ENCODE peak calls at places on chromosomes 2 and 18, in five cellular contexts. One of them, this sample, is unnamed.

GRCh38 chr2:42693013-42693575 is 70.8 kb downstream of the OXER1 start:
- DNase-seq in activated T-cell treated with anti-CD3 and anti-CD28 coated beads for 48 hours: no peak
- DNase-seq in midbrain: no peak
- DNase-seq in HCEC 1CT: no peak
- DNase-seq in stimulated activated CD4-positive, alpha-beta T cell treated with anti-CD3 and anti-CD28 coated beads, Interleukin-15, amount 100 ng/mL, for 1 hour: no peak
- DNase-seq in this sample: no peak

GRCh38 chr18:40470753-40471152 is 1484.3 kb upstream of the PIK3C3 start:
- DNase-seq in activated T-cell treated with anti-CD3 and anti-CD28 coated beads for 48 hours: no peak
- DNase-seq in midbrain: no peak
- DNase-seq in HCEC 1CT: no peak
- DNase-seq in stimulated activated CD4-positive, alpha-beta T cell treated with anti-CD3 and anti-CD28 coated beads, Interleukin-15, amount 100 ng/mL, for 1 hour: no peak
- DNase-seq in this sample: no peak

GRCh38 chr18:8868779-8869415 is 163.5 kb downstream of the MTCL1 start:
- DNase-seq in activated T-cell treated with anti-CD3 and anti-CD28 coated beads for 48 hours: no peak
- DNase-seq in midbrain: no peak
- DNase-seq in HCEC 1CT: no peak
- DNase-seq in stimulated activated CD4-positive, alpha-beta T cell treated with anti-CD3 and anti-CD28 coated beads, Interleukin-15, amount 100 ng/mL, for 1 hour: no peak
- DNase-seq in this sample: no peak

GRCh38 chr2:235594041-235594440 is 100.2 kb downstream of the AGAP1 start:
- DNase-seq in activated T-cell treated with anti-CD3 and anti-CD28 coated beads for 48 hours: no peak
- DNase-seq in midbrain: peak; percentile 76
- DNase-seq in HCEC 1CT: peak; percentile 89
- DNase-seq in stimulated activated CD4-positive, alpha-beta T cell treated with anti-CD3 and anti-CD28 coated beads, Interleukin-15, amount 100 ng/mL, for 1 hour: no peak
- DNase-seq in this sample: peak; percentile 87

GRCh38 chr2:46872876-46873631 is 42.6 kb downstream of the MCFD2 start:
- DNase-seq in activated T-cell treated with anti-CD3 and anti-CD28 coated beads for 48 hours: no peak
- DNase-seq in midbrain: no peak
- DNase-seq in HCEC 1CT: no peak
- DNase-seq in stimulated activated CD4-positive, alpha-beta T cell treated with anti-CD3 and anti-CD28 coated beads, Interleukin-15, amount 100 ng/mL, for 1 hour: no peak
- DNase-seq in this sample: no peak

GRCh38 chr18:58315739-58316215 is 271.8 kb downstream of the NEDD4L start:
- DNase-seq in activated T-cell treated with anti-CD3 and anti-CD28 coated beads for 48 hours: no peak
- DNase-seq in midbrain: no peak
- DNase-seq in HCEC 1CT: no peak
- DNase-seq in stimulated activated CD4-positive, alpha-beta T cell treated with anti-CD3 and anti-CD28 coated beads, Interleukin-15, amount 100 ng/mL, for 1 hour: no peak
- DNase-seq in this sample: no peak

GRCh38 chr2:1572638-1573037 is 159.4 kb downstream of the TPO start:
- DNase-seq in activated T-cell treated with anti-CD3 and anti-CD28 coated beads for 48 hours: no peak
- DNase-seq in midbrain: no peak
- DNase-seq in HCEC 1CT: no peak
- DNase-seq in stimulated activated CD4-positive, alpha-beta T cell treated with anti-CD3 and anti-CD28 coated beads, Interleukin-15, amount 100 ng/mL, for 1 hour: no peak
- DNase-seq in this sample: no peak

GRCh38 chr2:104641801-104642200 is 212.1 kb upstream of the POU3F3 start:
- DNase-seq in activated T-cell treated with anti-CD3 and anti-CD28 coated beads for 48 hours: no peak
- DNase-seq in midbrain: no peak
- DNase-seq in HCEC 1CT: no peak
- DNase-seq in stimulated activated CD4-positive, alpha-beta T cell treated with anti-CD3 and anti-CD28 coated beads, Interleukin-15, amount 100 ng/mL, for 1 hour: no peak
- DNase-seq in this sample: no peak

GRCh38 chr18:78017869-78018268 is 768.2 kb downstream of the GALR1 start:
- DNase-seq in activated T-cell treated with anti-CD3 and anti-CD28 coated beads for 48 hours: no peak
- DNase-seq in midbrain: no peak
- DNase-seq in HCEC 1CT: no peak
- DNase-seq in stimulated activated CD4-positive, alpha-beta T cell treated with anti-CD3 and anti-CD28 coated beads, Interleukin-15, amount 100 ng/mL, for 1 hour: no peak
- DNase-seq in this sample: no peak

GRCh38 chr2:692767-693166 is 15.6 kb upstream of the TMEM18 start:
- DNase-seq in activated T-cell treated with anti-CD3 and anti-CD28 coated beads for 48 hours: no peak
- DNase-seq in midbrain: no peak
- DNase-seq in HCEC 1CT: no peak
- DNase-seq in stimulated activated CD4-positive, alpha-beta T cell treated with anti-CD3 and anti-CD28 coated beads, Interleukin-15, amount 100 ng/mL, for 1 hour: no peak
- DNase-seq in this sample: no peak

GRCh38 chr18:34942276-34942675 is 98.9 kb upstream of the MAPRE2 start:
- DNase-seq in activated T-cell treated with anti-CD3 and anti-CD28 coated beads for 48 hours: no peak
- DNase-seq in midbrain: no peak
- DNase-seq in HCEC 1CT: no peak
- DNase-seq in stimulated activated CD4-positive, alpha-beta T cell treated with anti-CD3 and anti-CD28 coated beads, Interleukin-15, amount 100 ng/mL, for 1 hour: no peak
- DNase-seq in this sample: no peak

GRCh38 chr18:61702007-61702406 is 190.8 kb downstream of the RNF152 start:
- DNase-seq in activated T-cell treated with anti-CD3 and anti-CD28 coated beads for 48 hours: no peak
- DNase-seq in midbrain: no peak
- DNase-seq in HCEC 1CT: peak; percentile 49
- DNase-seq in stimulated activated CD4-positive, alpha-beta T cell treated with anti-CD3 and anti-CD28 coated beads, Interleukin-15, amount 100 ng/mL, for 1 hour: no peak
- DNase-seq in this sample: no peak

GRCh38 chr2:10813085-10813748 is 632 bp upstream of the PDIA6 start:
- DNase-seq in activated T-cell treated with anti-CD3 and anti-CD28 coated beads for 48 hours: no peak
- DNase-seq in midbrain: no peak
- DNase-seq in HCEC 1CT: no peak
- DNase-seq in stimulated activated CD4-positive, alpha-beta T cell treated with anti-CD3 and anti-CD28 coated beads, Interleukin-15, amount 100 ng/mL, for 1 hour: no peak
- DNase-seq in this sample: peak; percentile 74

GRCh38 chr18:519019-519879 is 18.7 kb upstream of the COLEC12 start:
- DNase-seq in activated T-cell treated with anti-CD3 and anti-CD28 coated beads for 48 hours: no peak
- DNase-seq in midbrain: peak; percentile 48
- DNase-seq in HCEC 1CT: peak; percentile 54
- DNase-seq in stimulated activated CD4-positive, alpha-beta T cell treated with anti-CD3 and anti-CD28 coated beads, Interleukin-15, amount 100 ng/mL, for 1 hour: no peak
- DNase-seq in this sample: no peak

GRCh38 chr18:57441395-57441794 is 6.2 kb downstream of the ONECUT2 start:
- DNase-seq in activated T-cell treated with anti-CD3 and anti-CD28 coated beads for 48 hours: no peak
- DNase-seq in midbrain: no peak
- DNase-seq in HCEC 1CT: peak; percentile 41
- DNase-seq in stimulated activated CD4-positive, alpha-beta T cell treated with anti-CD3 and anti-CD28 coated beads, Interleukin-15, amount 100 ng/mL, for 1 hour: no peak
- DNase-seq in this sample: no peak

GRCh38 chr2:240934701-240935100 is 28.6 kb downstream of the CROCC2 start:
- DNase-seq in activated T-cell treated with anti-CD3 and anti-CD28 coated beads for 48 hours: no peak
- DNase-seq in midbrain: no peak
- DNase-seq in HCEC 1CT: no peak
- DNase-seq in stimulated activated CD4-positive, alpha-beta T cell treated with anti-CD3 and anti-CD28 coated beads, Interleukin-15, amount 100 ng/mL, for 1 hour: no peak
- DNase-seq in this sample: no peak

GRCh38 chr18:45026162-45026561 is 345.5 kb downstream of the SETBP1 start:
- DNase-seq in activated T-cell treated with anti-CD3 and anti-CD28 coated beads for 48 hours: no peak
- DNase-seq in midbrain: no peak
- DNase-seq in HCEC 1CT: no peak
- DNase-seq in stimulated activated CD4-positive, alpha-beta T cell treated with anti-CD3 and anti-CD28 coated beads, Interleukin-15, amount 100 ng/mL, for 1 hour: no peak
- DNase-seq in this sample: no peak

GRCh38 chr18:49584431-49584830 is 22.6 kb downstream of the LIPG start:
- DNase-seq in activated T-cell treated with anti-CD3 and anti-CD28 coated beads for 48 hours: no peak
- DNase-seq in midbrain: no peak
- DNase-seq in HCEC 1CT: no peak
- DNase-seq in stimulated activated CD4-positive, alpha-beta T cell treated with anti-CD3 and anti-CD28 coated beads, Interleukin-15, amount 100 ng/mL, for 1 hour: no peak
- DNase-seq in this sample: no peak

GRCh38 chr2:227180286-227180685 is 15.9 kb downstream of the COL4A3 start:
- DNase-seq in activated T-cell treated with anti-CD3 and anti-CD28 coated beads for 48 hours: no peak
- DNase-seq in midbrain: no peak
- DNase-seq in HCEC 1CT: no peak
- DNase-seq in stimulated activated CD4-positive, alpha-beta T cell treated with anti-CD3 and anti-CD28 coated beads, Interleukin-15, amount 100 ng/mL, for 1 hour: no peak
- DNase-seq in this sample: no peak

GRCh38 chr18:49562481-49563129 is 748 bp downstream of the LIPG start:
- DNase-seq in activated T-cell treated with anti-CD3 and anti-CD28 coated beads for 48 hours: no peak
- DNase-seq in midbrain: no peak
- DNase-seq in HCEC 1CT: no peak
- DNase-seq in stimulated activated CD4-positive, alpha-beta T cell treated with anti-CD3 and anti-CD28 coated beads, Interleukin-15, amount 100 ng/mL, for 1 hour: no peak
- DNase-seq in this sample: no peak

This sample was measured in NCI-H526.